ENCODE peak calls at places on chromosomes 11 and 22, in four cellular contexts. K is A549, E is foreskin keratinocyte, C is uterus. M is an unnamed sample.

GRCh38 chr11:126137146-126137545 is 74.3 kb downstream of the RPUSD4 start:
- DNase-seq in C (no peak), K (no peak), E (no peak), M (no peak)

GRCh38 chr11:111604392-111605009 is 2.3 kb downstream of the SIK2 start:
- DNase-seq in E (peak), C (no peak), K (peak), M (no peak)

GRCh38 chr11:93572621-93573020 is 29.4 kb upstream of the SMCO4 start:
- DNase-seq in E (no peak), K (no peak), C (no peak), M (no peak)

GRCh38 chr11:8941341-8942103 is 1.3 kb downstream of the ASCL3 start:
- DNase-seq in K (no peak), E (no peak), C (no peak), M (no peak)

GRCh38 chr11:79110308-79110707 is 330.5 kb downstream of the TENM4 start:
- DNase-seq in K (no peak), C (no peak), E (no peak), M (no peak)

GRCh38 chr11:37557990-37558389 is 960.0 kb upstream of the RAG2 start:
- DNase-seq in C (no peak), K (no peak), E (no peak), M (no peak)

GRCh38 chr11:14861680-14862079 is 30.4 kb downstream of the CYP2R1 start:
- DNase-seq in C (no peak), E (no peak), K (no peak), M (no peak)

GRCh38 chr11:96254087-96254486 is 88.9 kb downstream of the MAML2 start:
- DNase-seq in C (no peak), K (no peak), E (no peak), M (no peak)

GRCh38 chr11:11155962-11156815 is 196.9 kb downstream of the CSNK2A3 start:
- DNase-seq in K (peak), E (no peak), C (no peak), M (no peak)

GRCh38 chr11:77821349-77821851 is 456 bp downstream of the AAMDC start:
- DNase-seq in K (peak), C (no peak), E (peak), M (peak)

GRCh38 chr22:24989541-24989951 is 37.0 kb downstream of the KIAA1671 start:
- DNase-seq in E (no peak), K (no peak), C (no peak), M (no peak)

GRCh38 chr11:129326921-129327320 is 48.7 kb upstream of the BARX2 start:
- DNase-seq in E (no peak), C (no peak), K (no peak), M (no peak)

GRCh38 chr11:129323896-129324522 is 51.6 kb upstream of the BARX2 start:
- DNase-seq in E (no peak), K (peak), C (no peak), M (no peak)

GRCh38 chr11:129322941-129323340 is 52.7 kb upstream of the BARX2 start:
- DNase-seq in K (no peak), C (no peak), E (peak), M (no peak)

GRCh38 chr11:129321076-129321475 is 54.6 kb upstream of the BARX2 start:
- DNase-seq in K (no peak), C (no peak), E (no peak), M (no peak)

GRCh38 chr11:129324533-129325175 is 51.0 kb upstream of the BARX2 start:
- DNase-seq in C (no peak), K (peak), E (no peak), M (no peak)
- H3K27ac ChIP-seq in C (no peak), K (peak), E (no peak), M (peak)

DNA sequence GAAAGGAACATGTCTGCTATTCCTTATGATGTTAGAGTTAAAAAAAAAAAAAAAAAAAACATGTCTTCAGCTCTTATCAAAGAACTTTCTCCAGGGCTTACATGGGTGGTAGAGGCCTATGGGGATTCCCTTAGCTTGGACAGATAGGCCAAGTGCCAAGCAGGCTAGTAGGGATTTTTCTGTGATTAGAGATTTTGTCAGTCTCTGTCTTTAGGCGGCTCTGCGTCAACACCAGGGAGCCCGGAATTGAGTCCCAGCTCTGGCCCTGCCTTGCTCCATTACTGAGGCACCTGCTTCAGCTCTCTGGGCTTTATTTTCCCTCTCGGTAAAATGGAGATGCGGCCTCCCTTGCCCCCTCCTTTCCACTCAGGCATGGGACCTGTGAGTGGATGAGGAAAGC is 13.1 kb downstream of the CRY2 start:
- DNase-seq in K (no peak), C (no peak), E (no peak), M (no peak)
- H3K27ac ChIP-seq in K (no peak), C (peak), E (no peak), M (peak)

GRCh38 chr22:41367039-41367679 is 14.6 kb upstream of the TEF start:
- DNase-seq in E (peak), C (peak), K (peak), M (peak)

GRCh38 chr22:41368543-41368817 is 13.3 kb upstream of the TEF start:
- DNase-seq in K (no peak), E (no peak), C (no peak), M (no peak)

GRCh38 chr22:41367680-41368542 is 13.8 kb upstream of the TEF start:
- DNase-seq in E (peak), C (peak), K (no peak), M (peak)

GRCh38 chr22:41369837-41370236 is 11.9 kb upstream of the TEF start:
- DNase-seq in K (no peak), C (no peak), E (no peak), M (no peak)

DNA sequence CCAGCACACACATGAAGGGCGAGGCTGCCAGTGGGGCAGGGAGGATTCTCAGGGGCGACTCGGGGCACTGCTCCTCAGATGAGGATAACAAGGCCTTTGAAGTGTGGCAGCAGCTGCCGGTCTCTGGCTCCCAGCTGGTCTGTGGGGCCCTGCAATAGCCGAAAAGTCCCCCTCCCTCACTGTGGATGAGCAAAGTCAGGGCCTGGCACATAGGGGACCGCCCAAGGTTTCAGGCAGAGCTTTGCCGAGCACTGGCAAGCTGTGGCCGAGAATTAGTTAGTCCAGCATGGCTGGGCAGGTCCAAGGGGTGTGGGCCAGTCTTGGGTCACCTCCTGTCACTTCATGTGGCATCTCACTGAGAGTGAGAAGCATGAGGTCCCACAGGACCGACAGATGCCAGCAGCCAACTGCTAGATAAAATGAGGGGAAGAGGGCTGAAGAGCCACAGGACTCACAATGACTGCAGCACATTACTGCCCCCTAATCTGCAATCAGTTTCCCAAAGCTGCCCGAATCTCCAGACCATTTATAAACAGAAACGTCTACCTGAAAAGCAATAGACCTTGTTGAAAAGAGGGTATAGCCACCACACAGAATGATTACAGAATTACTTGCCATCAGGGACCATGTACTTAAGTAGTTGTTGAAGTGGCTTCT is 12.5 kb upstream of the TEF start:
- DNase-seq in E (no peak), K (no peak), C (no peak), M (peak)
- H3K27ac ChIP-seq in E (no peak), K (no peak), C (peak), M (peak)

GRCh38 chr22:29443861-29444431 is 5.6 kb downstream of the RFPL1 start:
- DNase-seq in E (no peak), K (no peak), C (no peak), M (no peak)
- H3K27ac ChIP-seq in E (no peak), K (no peak), C (no peak), M (no peak)

GRCh38 chr22:35322126-35322525 is 22.4 kb downstream of the TOM1 start:
- DNase-seq in C (no peak), E (no peak), K (no peak), M (no peak)
- H3K27ac ChIP-seq in C (no peak), E (no peak), K (no peak), M (no peak)

GRCh38 chr11:119091083-119091650 is 6.5 kb downstream of the HMBS start:
- DNase-seq in K (no peak), C (no peak), E (no peak), M (no peak)
- H3K27ac ChIP-seq in K (no peak), C (no peak), E (no peak), M (no peak)

M was measured in caudate nucleus.